ENCODE peak calls at places on chromosomes 11 and 22, in five cellular contexts. One of them, this sample, is unnamed.

GRCh38 chr11:65573391-65574146 is 1.2 kb downstream of the FAM89B start:
- DNase-seq in GM12878: no peak
- DNase-seq in H1: no peak
- DNase-seq in HepG2: no peak
- DNase-seq in K562: no peak
- DNase-seq in this sample: no peak

GRCh38 chr11:66278396-66279091 is 569 bp downstream of the CNIH2 start:
- DNase-seq in GM12878: no peak
- DNase-seq in H1: no peak
- DNase-seq in HepG2: no peak
- DNase-seq in K562: peak; percentile 61
- DNase-seq in this sample: no peak

GRCh38 chr11:2975594-2975993 is 16.5 kb downstream of the NAP1L4 start:
- DNase-seq in GM12878: no peak
- DNase-seq in H1: no peak
- DNase-seq in HepG2: peak; percentile 50
- DNase-seq in K562: peak; percentile 49
- DNase-seq in this sample: peak; percentile 36

GRCh38 chr22:26658161-26658560 is 773 bp downstream of the MIAT start:
- DNase-seq in GM12878: no peak
- DNase-seq in H1: no peak
- DNase-seq in HepG2: no peak
- DNase-seq in K562: no peak
- DNase-seq in this sample: no peak

GRCh38 chr11:73295259-73295995 is 12.6 kb upstream of the ARHGEF17 start:
- DNase-seq in GM12878: peak; percentile 31
- DNase-seq in H1: no peak
- DNase-seq in HepG2: peak; percentile 57
- DNase-seq in K562: peak; percentile 80
- DNase-seq in this sample: peak; percentile 43

GRCh38 chr22:25700996-25701815 is 40.8 kb upstream of the MYO18B start:
- DNase-seq in GM12878: no peak
- DNase-seq in H1: no peak
- DNase-seq in HepG2: no peak
- DNase-seq in K562: no peak
- DNase-seq in this sample: no peak

GRCh38 chr11:72471005-72471898 is 36.9 kb upstream of the CLPB start:
- DNase-seq in GM12878: no peak
- DNase-seq in H1: peak; percentile 44
- DNase-seq in HepG2: peak; percentile 60
- DNase-seq in K562: peak; percentile 68
- DNase-seq in this sample: peak; percentile 61

GRCh38 chr22:24420072-24420976 is 7.1 kb upstream of the ADORA2A start:
- DNase-seq in GM12878: no peak
- DNase-seq in H1: no peak
- DNase-seq in HepG2: peak; percentile 43
- DNase-seq in K562: no peak
- DNase-seq in this sample: no peak

GRCh38 chr11:71462726-71463125 is 9.7 kb downstream of the NADSYN1 start:
- DNase-seq in GM12878: no peak
- DNase-seq in H1: no peak
- DNase-seq in HepG2: no peak
- DNase-seq in K562: no peak
- DNase-seq in this sample: no peak

GRCh38 chr11:46298699-46299424 is 21.4 kb downstream of the CREB3L1 start:
- DNase-seq in GM12878: no peak
- DNase-seq in H1: no peak
- DNase-seq in HepG2: no peak
- DNase-seq in K562: no peak
- DNase-seq in this sample: no peak

GRCh38 chr11:86637976-86638375 is 34.4 kb downstream of the ME3 start:
- DNase-seq in GM12878: no peak
- DNase-seq in H1: no peak
- DNase-seq in HepG2: no peak
- DNase-seq in K562: no peak
- DNase-seq in this sample: no peak

GRCh38 chr11:44763111-44763820 is 36.5 kb downstream of the TSPAN18 start:
- DNase-seq in GM12878: no peak
- DNase-seq in H1: no peak
- DNase-seq in HepG2: no peak
- DNase-seq in K562: no peak
- DNase-seq in this sample: no peak

GRCh38 chr11:27216268-27217149 is 146.5 kb downstream of the CCDC34 start:
- DNase-seq in GM12878: no peak
- DNase-seq in H1: no peak
- DNase-seq in HepG2: no peak
- DNase-seq in K562: no peak
- DNase-seq in this sample: no peak

GRCh38 chr11:2553886-2554285 is 109.1 kb downstream of the KCNQ1 start:
- DNase-seq in GM12878: no peak
- DNase-seq in H1: no peak
- DNase-seq in HepG2: no peak
- DNase-seq in K562: no peak
- DNase-seq in this sample: no peak

GRCh38 chr22:47850644-47851151 is 1088.2 kb downstream of the TBC1D22A start:
- DNase-seq in GM12878: no peak
- DNase-seq in H1: no peak
- DNase-seq in HepG2: no peak
- DNase-seq in K562: no peak
- DNase-seq in this sample: no peak

GRCh38 chr11:19777032-19777341 is 64.3 kb downstream of the NAV2 start:
- DNase-seq in GM12878: no peak
- DNase-seq in H1: no peak
- DNase-seq in HepG2: no peak
- DNase-seq in K562: no peak
- DNase-seq in this sample: no peak

GRCh38 chr11:72006309-72007088 is 7.8 kb downstream of the IL18BP start:
- DNase-seq in GM12878: no peak
- DNase-seq in H1: no peak
- DNase-seq in HepG2: no peak
- DNase-seq in K562: no peak
- DNase-seq in this sample: no peak

GRCh38 chr22:37300551-37301017 is 18.3 kb downstream of the CYTH4 start:
- DNase-seq in GM12878: no peak
- DNase-seq in H1: no peak
- DNase-seq in HepG2: no peak
- DNase-seq in K562: no peak
- DNase-seq in this sample: no peak

GRCh38 chr11:16897460-16898061 is 116.7 kb downstream of the PLEKHA7 start:
- DNase-seq in GM12878: no peak
- DNase-seq in H1: peak; percentile 67
- DNase-seq in HepG2: no peak
- DNase-seq in K562: no peak
- DNase-seq in this sample: no peak

GRCh38 chr22:28977050-28977449 is 84.6 kb downstream of the C22orf31 start:
- DNase-seq in GM12878: no peak
- DNase-seq in H1: no peak
- DNase-seq in HepG2: no peak
- DNase-seq in K562: no peak
- DNase-seq in this sample: no peak

GRCh38 chr11:108870373-108871020 is 205.6 kb downstream of the DDX10 start:
- DNase-seq in GM12878: no peak
- DNase-seq in H1: no peak
- DNase-seq in HepG2: peak; percentile 15
- DNase-seq in K562: no peak
- DNase-seq in this sample: no peak

GRCh38 chr22:33850724-33851123 is 69.6 kb downstream of the LARGE1 start:
- DNase-seq in GM12878: no peak
- DNase-seq in H1: peak; percentile 41
- DNase-seq in HepG2: no peak
- DNase-seq in K562: no peak
- DNase-seq in this sample: no peak

DNA sequence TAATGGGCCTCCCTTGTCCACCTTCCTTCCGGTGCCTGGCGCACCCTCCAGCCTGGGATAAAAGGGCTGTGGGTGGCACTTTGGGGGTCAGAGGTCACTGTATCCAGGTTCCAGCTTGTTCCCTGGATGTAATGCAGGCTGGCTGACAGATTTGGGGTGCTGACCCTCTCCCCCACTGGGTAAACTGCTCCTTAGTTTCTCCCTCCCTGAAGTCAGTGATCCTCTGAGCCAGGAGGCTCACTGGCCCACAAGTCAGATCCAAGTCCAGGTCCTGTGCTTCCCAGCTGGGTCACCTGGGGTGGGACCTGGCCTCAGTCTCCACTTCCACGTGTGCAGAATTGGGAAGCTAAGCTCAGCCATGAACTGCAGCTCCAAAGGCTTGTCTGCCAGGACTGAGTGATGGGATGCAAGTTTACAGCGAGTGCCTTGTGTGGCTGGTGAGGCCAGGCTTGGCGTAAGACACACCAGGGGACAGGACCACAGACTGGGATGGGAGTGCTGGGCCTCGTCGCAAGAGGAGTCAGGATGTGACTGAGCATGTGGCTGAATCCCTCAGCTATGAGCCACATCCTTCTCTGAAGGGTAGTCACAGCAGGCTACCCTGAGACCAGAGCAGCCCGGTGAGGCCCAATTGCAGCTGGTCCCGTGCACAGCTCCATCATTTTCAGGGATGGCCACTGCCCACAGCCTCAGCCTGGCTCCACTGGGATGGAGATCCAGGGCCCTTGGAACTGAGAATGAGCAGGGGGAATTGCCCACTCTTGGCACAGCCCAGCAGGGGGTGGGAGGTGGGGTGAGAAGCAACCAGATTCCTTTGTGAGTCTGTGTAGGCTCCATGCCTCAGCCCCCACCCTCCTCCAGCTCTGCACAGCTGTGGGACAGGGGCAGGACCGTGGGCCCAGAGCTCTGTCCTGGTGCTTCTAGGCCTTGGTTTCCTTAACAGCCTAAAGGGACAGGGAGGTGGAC is 7.2 kb downstream of the SHISA8 start:
- DNase-seq in GM12878: no peak
- DNase-seq in H1: no peak
- DNase-seq in HepG2: no peak
- DNase-seq in K562: no peak
- DNase-seq in this sample: no peak
- TF ChIP-seq POLR2AphosphoS5 in GM12878: peak; percentile 20
- TF ChIP-seq POLR2AphosphoS5 in H1: peak; percentile 70
- TF ChIP-seq POLR2AphosphoS5 in HepG2: no peak
- TF ChIP-seq POLR2AphosphoS5 in K562: no peak
- TF ChIP-seq POLR2AphosphoS5 in this sample: no peak

GRCh38 chr22:27802389-27803079 is 978 bp upstream of the MN1 start:
- DNase-seq in GM12878: no peak
- DNase-seq in H1: no peak
- DNase-seq in HepG2: no peak
- DNase-seq in K562: no peak
- DNase-seq in this sample: no peak

GRCh38 chr22:27800250-27801131 is 1.1 kb downstream of the MN1 start:
- DNase-seq in GM12878: no peak
- DNase-seq in H1: no peak
- DNase-seq in HepG2: no peak
- DNase-seq in K562: peak; percentile 11
- DNase-seq in this sample: no peak

GRCh38 chr22:27799334-27800249 is 2.0 kb downstream of the MN1 start:
- DNase-seq in GM12878: no peak
- DNase-seq in H1: no peak
- DNase-seq in HepG2: no peak
- DNase-seq in K562: no peak
- DNase-seq in this sample: no peak

GRCh38 chr22:27801197-27801615 is 350 bp downstream of the MN1 start:
- DNase-seq in GM12878: no peak
- DNase-seq in H1: no peak
- DNase-seq in HepG2: no peak
- DNase-seq in K562: peak; percentile 13
- DNase-seq in this sample: no peak

DNA sequence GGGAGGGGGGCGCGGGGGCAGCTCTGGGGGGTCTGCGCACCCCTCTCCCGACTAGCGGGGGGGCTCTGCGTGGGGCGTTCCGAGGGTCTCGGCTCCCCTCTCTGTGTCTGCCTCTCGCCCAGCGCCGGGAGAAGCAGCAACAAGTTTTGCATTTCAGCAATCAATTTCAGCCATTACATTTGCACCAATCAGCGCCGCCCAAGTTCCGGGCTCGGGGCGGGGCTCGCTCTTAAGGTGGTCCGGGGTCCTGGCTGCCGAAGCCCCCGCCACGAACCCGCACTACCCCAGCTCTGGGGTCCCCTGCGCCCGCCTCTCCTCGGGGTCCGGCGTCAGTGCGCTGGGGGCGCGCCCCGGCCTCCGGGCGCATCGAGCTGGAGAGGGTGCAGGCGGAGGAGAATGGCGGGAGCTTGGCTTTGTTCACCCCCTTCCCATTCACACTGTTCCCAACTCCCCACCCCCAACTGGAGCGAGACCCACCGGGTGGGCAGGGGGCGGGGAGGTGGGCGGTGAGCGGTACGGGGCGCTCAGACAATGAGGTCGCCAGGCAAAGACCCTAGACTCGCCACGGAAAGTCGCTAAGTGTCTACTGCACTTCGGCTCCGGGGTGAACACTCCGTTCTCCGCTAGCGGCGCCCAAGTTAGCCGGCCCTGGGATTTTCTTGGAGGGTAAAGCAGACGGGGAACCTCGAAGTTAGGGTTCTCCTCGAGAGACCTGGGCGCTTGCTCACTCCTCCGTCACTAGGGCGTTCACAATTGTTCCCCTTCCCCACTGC is at the start of gene MN1:
- DNase-seq in GM12878: no peak
- DNase-seq in H1: no peak
- DNase-seq in HepG2: no peak
- DNase-seq in K562: no peak
- DNase-seq in this sample: no peak
- TF ChIP-seq RAD21 in GM12878: no peak
- TF ChIP-seq RAD21 in H1: no peak
- TF ChIP-seq RAD21 in HepG2: no peak
- TF ChIP-seq RAD21 in K562: no peak
- TF ChIP-seq RAD21 in this sample: no peak

DNA sequence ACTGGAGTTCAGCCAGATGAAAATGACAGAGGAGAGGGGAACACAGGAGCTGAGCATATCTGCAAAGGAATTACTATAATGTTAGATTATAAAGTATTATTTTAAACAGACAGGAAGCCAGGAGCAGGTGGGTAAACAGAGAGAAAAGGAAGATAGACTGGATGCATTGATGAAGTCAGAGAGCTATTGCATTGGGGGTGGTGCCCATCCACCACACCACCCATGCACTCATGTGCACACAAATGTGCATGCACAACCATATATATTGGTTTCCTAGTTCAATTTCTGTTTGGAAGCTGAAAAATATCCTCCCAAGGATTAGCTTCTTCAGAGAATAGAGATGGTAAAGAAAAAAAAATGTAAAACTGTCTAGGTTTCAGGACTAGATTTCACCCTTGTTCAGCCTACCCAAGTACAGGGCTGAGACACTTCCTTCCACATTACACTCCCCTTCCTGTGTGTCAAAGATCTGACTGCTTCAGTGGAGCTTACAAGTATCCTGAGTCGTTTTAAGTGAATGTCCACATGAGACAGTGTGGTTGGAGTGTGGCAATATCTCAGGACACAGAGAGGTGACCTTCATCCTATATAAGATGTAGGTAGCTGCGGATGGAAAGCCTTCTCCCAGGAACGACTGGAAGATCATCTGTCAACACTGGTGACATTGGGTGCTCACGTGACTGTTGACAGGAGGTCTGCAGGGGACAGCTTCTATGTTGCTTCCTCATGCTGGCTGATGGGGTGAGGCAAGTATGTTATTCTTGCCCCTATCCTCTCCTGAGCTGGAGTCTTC is 12.2 kb upstream of the SMPD1 start:
- DNase-seq in GM12878: no peak
- DNase-seq in H1: no peak
- DNase-seq in HepG2: no peak
- DNase-seq in K562: no peak
- DNase-seq in this sample: no peak
- TF ChIP-seq SP1 in GM12878: no peak
- TF ChIP-seq SP1 in H1: no peak
- TF ChIP-seq SP1 in HepG2: no peak
- TF ChIP-seq SP1 in K562: no peak
- TF ChIP-seq SP1 in this sample: no peak

GRCh38 chr11:13889566-13890214 is 72.8 kb upstream of the SPON1 start:
- DNase-seq in GM12878: no peak
- DNase-seq in H1: no peak
- DNase-seq in HepG2: no peak
- DNase-seq in K562: no peak
- DNase-seq in this sample: no peak
- TF ChIP-seq POLR2AphosphoS5 in GM12878: no peak
- TF ChIP-seq POLR2AphosphoS5 in H1: no peak
- TF ChIP-seq POLR2AphosphoS5 in HepG2: no peak
- TF ChIP-seq POLR2AphosphoS5 in K562: no peak
- TF ChIP-seq POLR2AphosphoS5 in this sample: no peak

This sample was measured in HCT116.